ENCODE peak calls at places on chromosomes 13 and 19, in nine cellular contexts. G, W, D, C, A, F, P, M and I are unnamed samples.

GRCh38 chr19:6997679-6998445 is 23.4 kb downstream of the MBD3L2B start:
- DNase-seq in G (no peak), W (no peak), D (peak), C (no peak), A (no peak), F (no peak), P (no peak), M (no peak), I (peak)

GRCh38 chr13:37453246-37453645 is 145.3 kb downstream of the POSTN start:
- DNase-seq in G (no peak), W (no peak), D (no peak), C (peak), A (no peak), F (no peak), P (no peak), M (no peak), I (no peak)

GRCh38 chr13:96417956-96418355 is 328.0 kb downstream of the HS6ST3 start:
- DNase-seq in G (no peak), W (no peak), D (no peak), C (no peak), A (no peak), F (no peak), P (no peak), M (no peak), I (no peak)

GRCh38 chr13:87080100-87080779 is 590.9 kb upstream of the SLITRK5 start:
- DNase-seq in G (no peak), W (no peak), D (no peak), C (no peak), A (no peak), F (no peak), P (peak), M (no peak), I (no peak)

GRCh38 chr13:110680852-110681251 is 25.1 kb downstream of the CARS2 start:
- DNase-seq in G (no peak), W (no peak), D (peak), C (peak), A (peak), F (peak), P (peak), M (no peak), I (peak)

GRCh38 chr13:48353590-48353989 is 50.0 kb downstream of the RB1 start:
- DNase-seq in G (no peak), W (no peak), D (no peak), C (no peak), A (no peak), F (no peak), P (no peak), M (no peak), I (no peak)

GRCh38 chr13:30107536-30108136 is 199.7 kb downstream of the KATNAL1 start:
- DNase-seq in G (no peak), W (no peak), D (no peak), C (no peak), A (no peak), F (no peak), P (no peak), M (no peak), I (no peak)

GRCh38 chr19:4473011-4473410 is 914 bp downstream of the HDGFL2 start:
- DNase-seq in G (no peak), W (no peak), D (no peak), C (no peak), A (no peak), F (no peak), P (no peak), M (no peak), I (no peak)

GRCh38 chr19:8655340-8655709 is 24.9 kb downstream of the NFILZ start:
- DNase-seq in G (no peak), W (no peak), D (peak), C (no peak), A (peak), F (no peak), P (peak), M (peak), I (no peak)

GRCh38 chr19:925912-926594 is at the start of gene ARID3A:
- DNase-seq in G (peak), W (no peak), D (no peak), C (peak), A (no peak), F (peak), P (peak), M (no peak), I (no peak)

GRCh38 chr13:110950819-110951570 is 36.1 kb upstream of the ANKRD10 start:
- DNase-seq in G (no peak), W (no peak), D (no peak), C (no peak), A (no peak), F (peak), P (no peak), M (no peak), I (no peak)

GRCh38 chr19:54431255-54431838 is 16.1 kb downstream of the TTYH1 start:
- DNase-seq in G (no peak), W (peak), D (no peak), C (peak), A (no peak), F (no peak), P (peak), M (no peak), I (no peak)